ENCODE peak calls at places on chromosome 7, in seven cellular contexts. I, O, V, E, G, U and D are unnamed samples. For H3K4me1, the result is how much of the 10 kb centered on the place peaks cover.

GRCh38 chr7:153642989-153643388 is 409.2 kb upstream of the DPP6 start:
- DNase-seq in I (no peak), O (no peak), V (no peak), E (no peak), G (no peak), U (no peak), D (no peak)

GRCh38 chr7:143884978-143885559 is 16.9 kb downstream of the TCAF1 start:
- DNase-seq in I (no peak), O (no peak), V (peak), E (no peak), G (no peak), U (peak), D (peak)

GRCh38 chr7:114720725-114721124 is 201.2 kb upstream of the MDFIC start:
- DNase-seq in I (no peak), O (no peak), V (no peak), E (no peak), G (no peak), U (peak), D (peak)

GRCh38 chr7:99201027-99201426 is 6.9 kb downstream of the KPNA7 start:
- DNase-seq in I (no peak), O (no peak), V (no peak), E (no peak), G (no peak), U (peak), D (peak)

GRCh38 chr7:127897704-127898454 is 133.4 kb downstream of the LRRC4 start:
- DNase-seq in I (no peak), O (no peak), V (no peak), E (no peak), G (no peak), U (no peak), D (peak)

GRCh38 chr7:128923411-128923800 is 12.9 kb upstream of the KCP start:
- DNase-seq in I (no peak), O (no peak), V (no peak), E (no peak), G (no peak), U (no peak), D (no peak)

GRCh38 chr7:98493379-98493778 is 92.5 kb upstream of the BAIAP2L1 start:
- DNase-seq in I (no peak), O (no peak), V (no peak), E (no peak), G (no peak), U (no peak), D (no peak)

GRCh38 chr7:125727215-125727614 is 797.6 kb upstream of the POT1 start:
- DNase-seq in I (no peak), O (no peak), V (no peak), E (no peak), G (no peak), U (no peak), D (no peak)

GRCh38 chr7:99386584-99387238 is 12.2 kb downstream of the ARPC1B start:
- DNase-seq in I (no peak), O (no peak), V (no peak), E (peak), G (no peak), U (peak), D (peak)

GRCh38 chr7:80869821-80870751 is 48.8 kb downstream of the SEMA3C start:
- DNase-seq in I (no peak), O (no peak), V (no peak), E (no peak), G (no peak), U (no peak), D (no peak)

GRCh38 chr7:17289074-17289665 is 9.3 kb upstream of the AHR start:
- DNase-seq in I (no peak), O (no peak), V (no peak), E (no peak), G (no peak), U (peak), D (peak)

GRCh38 chr7:118575393-118575948 is 351.0 kb downstream of the ANKRD7 start:
- DNase-seq in I (no peak), O (no peak), V (no peak), E (no peak), G (no peak), U (no peak), D (no peak)

GRCh38 chr7:36895112-36895511 is 170.8 kb upstream of the AOAH start:
- DNase-seq in I (no peak), O (no peak), V (no peak), E (no peak), G (no peak), U (peak), D (no peak)

GRCh38 chr7:76060842-76061241 is 12.9 kb downstream of the MDH2 start:
- DNase-seq in I (no peak), O (no peak), V (no peak), E (no peak), G (peak), U (no peak), D (no peak)

GRCh38 chr7:96800824-96801223 is 91.2 kb upstream of the SEM1 start:
- DNase-seq in I (no peak), O (no peak), V (no peak), E (no peak), G (no peak), U (no peak), D (no peak)

GRCh38 chr7:2138146-2138765 is 94.5 kb downstream of the MAD1L1 start:
- DNase-seq in I (peak), O (no peak), V (no peak), E (no peak), G (no peak), U (no peak), D (no peak)

GRCh38 chr7:50349963-50350944 is 45.7 kb downstream of the IKZF1 start:
- DNase-seq in I (peak), O (peak), V (no peak), E (no peak), G (no peak), U (no peak), D (no peak)

DNA sequence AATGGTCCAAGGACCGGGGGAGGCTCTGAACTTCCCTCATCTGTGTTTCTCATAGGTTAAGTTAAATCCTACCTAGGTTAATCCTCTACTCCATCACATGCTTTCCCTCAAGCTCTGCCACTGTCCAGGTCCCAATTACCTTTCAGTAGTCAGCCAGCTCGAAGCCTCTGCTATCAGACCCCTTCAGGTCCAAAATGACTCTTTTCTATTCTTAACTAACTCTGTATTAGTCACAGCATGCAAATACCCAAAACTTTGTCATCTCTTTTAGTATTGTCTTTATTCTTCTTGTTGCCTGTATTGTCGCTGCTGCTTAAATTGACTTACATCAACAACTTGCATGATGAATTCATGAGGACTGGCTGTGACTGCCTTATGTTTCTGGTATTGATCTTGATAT is 15.3 kb downstream of the PPP1R17 start:
- DNase-seq in I (no peak), O (no peak), V (no peak), E (no peak), G (no peak), U (no peak), D (no peak)
- H3K4me1 ChIP-seq in I (under half), O (under half), V (under half), E (under half), G (under half), U (under half), D (under half)

GRCh38 chr7:45402480-45403218 is 171.5 kb upstream of the ADCY1 start:
- DNase-seq in I (no peak), O (no peak), V (no peak), E (no peak), G (no peak), U (peak), D (peak)

GRCh38 chr7:45401851-45402250 is 172.3 kb upstream of the ADCY1 start:
- DNase-seq in I (no peak), O (no peak), V (no peak), E (no peak), G (no peak), U (no peak), D (no peak)

GRCh38 chr7:45400680-45401079 is 173.5 kb upstream of the ADCY1 start:
- DNase-seq in I (no peak), O (no peak), V (no peak), E (no peak), G (no peak), U (no peak), D (no peak)

GRCh38 chr7:45399069-45399468 is 175.1 kb upstream of the ADCY1 start:
- DNase-seq in I (no peak), O (no peak), V (no peak), E (no peak), G (no peak), U (no peak), D (no peak)

DNA sequence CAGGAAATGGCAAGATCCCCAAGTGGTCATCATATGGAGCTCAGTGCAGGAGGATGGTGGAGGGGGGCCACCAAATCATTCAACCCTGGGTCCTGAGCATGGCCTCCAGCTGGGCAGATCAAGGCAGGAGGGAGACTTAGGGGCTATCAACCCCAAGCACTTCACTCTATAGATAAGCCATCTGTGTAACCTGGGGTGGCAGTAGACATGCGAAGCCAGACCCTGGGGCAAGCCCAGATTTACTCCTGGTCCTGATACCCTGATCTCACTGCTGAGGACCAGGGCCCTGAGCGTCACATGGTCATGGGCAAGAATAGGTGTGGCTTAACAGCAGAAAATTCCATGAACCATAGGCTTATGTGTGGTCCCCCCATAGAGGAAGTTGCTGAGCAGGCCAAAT is 173.0 kb upstream of the ADCY1 start:
- DNase-seq in I (no peak), O (no peak), V (no peak), E (no peak), G (no peak), U (no peak), D (no peak)
- H3K4me1 ChIP-seq in I (under half), O (under half), V (under half), E (under half), G (under half), U (under half), D (under half)

GRCh38 chr7:116876664-116877442 is 14.5 kb downstream of the CAPZA2 start:
- DNase-seq in I (no peak), O (no peak), V (no peak), E (no peak), G (peak), U (peak), D (no peak)

GRCh38 chr7:116877443-116878217 is 15.2 kb downstream of the CAPZA2 start:
- DNase-seq in I (no peak), O (no peak), V (no peak), E (no peak), G (no peak), U (no peak), D (no peak)

GRCh38 chr7:116871061-116871700 is 8.8 kb downstream of the CAPZA2 start:
- DNase-seq in I (no peak), O (no peak), V (no peak), E (no peak), G (no peak), U (no peak), D (no peak)

GRCh38 chr7:116872026-116872425 is 9.6 kb downstream of the CAPZA2 start:
- DNase-seq in I (no peak), O (no peak), V (no peak), E (no peak), G (no peak), U (peak), D (peak)

GRCh38 chr7:116873619-116874018 is 11.2 kb downstream of the CAPZA2 start:
- DNase-seq in I (no peak), O (no peak), V (no peak), E (no peak), G (no peak), U (no peak), D (no peak)
- H3K4me1 ChIP-seq in I (under half), O (half or more), V (under half), E (under half), G (under half), U (half or more), D (under half)

GRCh38 chr7:120998525-120998924 is 10.0 kb downstream of the CPED1 start:
- DNase-seq in I (no peak), O (no peak), V (no peak), E (no peak), G (no peak), U (no peak), D (no peak)
- H3K4me1 ChIP-seq in I (under half), O (under half), V (under half), E (under half), G (under half), U (under half), D (under half)

GRCh38 chr7:150656047-150656446 is 23.9 kb upstream of the GIMAP6 start:
- DNase-seq in I (no peak), O (no peak), V (no peak), E (no peak), G (no peak), U (no peak), D (no peak)
- H3K4me1 ChIP-seq in I (under half), O (under half), V (under half), E (under half), G (under half), U (under half), D (under half)

DNA sequence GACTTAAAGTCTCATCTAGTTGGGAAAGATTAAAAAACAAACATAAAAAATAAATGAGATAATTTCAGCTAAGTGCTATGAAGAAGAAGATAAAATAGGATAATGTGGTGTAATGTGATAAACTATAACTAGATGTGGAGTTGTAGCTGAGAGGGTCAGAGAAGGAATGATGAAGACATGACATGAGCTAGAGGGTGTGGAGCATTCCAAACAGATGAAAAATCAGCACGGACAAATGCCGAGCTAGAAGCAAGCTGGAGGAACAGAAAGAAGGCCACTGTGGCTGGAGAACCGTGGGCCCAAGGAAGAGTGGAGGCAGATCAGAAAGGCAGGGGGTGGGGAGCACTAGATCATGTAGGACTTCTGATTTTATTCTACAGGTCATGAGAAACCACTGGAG is 70.6 kb downstream of the CDK6 start:
- DNase-seq in I (no peak), O (no peak), V (no peak), E (no peak), G (no peak), U (peak), D (peak)
- H3K4me1 ChIP-seq in I (under half), O (under half), V (under half), E (under half), G (under half), U (under half), D (half or more)

DNA sequence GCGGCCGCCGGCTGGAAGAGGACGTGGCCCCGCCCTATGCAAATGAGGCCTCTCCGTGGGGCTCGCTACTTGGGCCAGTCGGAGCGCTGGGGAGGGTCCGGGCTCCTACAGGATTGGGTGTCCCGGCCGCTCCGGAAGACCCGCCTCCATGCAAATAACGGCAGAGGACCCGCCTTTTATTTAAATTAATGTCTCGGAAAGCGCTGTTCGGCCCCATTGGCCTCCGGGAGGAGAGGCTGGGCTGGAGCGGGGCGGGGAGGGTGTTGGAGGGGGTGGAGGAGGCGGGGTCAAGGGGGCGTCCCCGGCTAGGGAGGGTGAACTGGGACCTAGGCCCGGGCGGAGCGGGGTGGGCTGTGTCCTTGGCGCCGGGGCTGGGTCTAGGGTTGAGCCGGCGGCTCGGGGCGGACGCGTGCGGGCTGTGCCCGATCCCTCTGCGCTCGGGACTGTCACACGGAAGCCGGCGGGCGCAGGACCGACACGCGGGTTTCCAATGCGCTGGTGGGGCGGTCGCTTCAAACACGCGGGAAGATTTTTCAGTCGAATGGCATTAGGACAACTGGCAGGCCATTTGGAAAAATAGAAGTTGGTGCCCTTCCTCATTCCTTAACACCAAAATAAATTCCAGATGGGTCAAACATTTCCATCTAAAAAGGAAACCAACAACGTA is 344 bp upstream of the POLM start:
- DNase-seq in I (peak), O (peak), V (peak), E (peak), G (peak), U (peak), D (peak)
- H3K4me1 ChIP-seq in I (under half), O (under half), V (under half), E (half or more), G (under half), U (under half), D (under half)

GRCh38 chr7:137984181-137985041 is 17.5 kb downstream of the CREB3L2 start:
- DNase-seq in I (no peak), O (no peak), V (no peak), E (no peak), G (no peak), U (no peak), D (no peak)

GRCh38 chr7:137980308-137980707 is 21.6 kb downstream of the CREB3L2 start:
- DNase-seq in I (no peak), O (no peak), V (no peak), E (no peak), G (no peak), U (no peak), D (no peak)

GRCh38 chr7:137981175-137981574 is 20.7 kb downstream of the CREB3L2 start:
- DNase-seq in I (no peak), O (no peak), V (no peak), E (no peak), G (no peak), U (no peak), D (no peak)

GRCh38 chr7:137983308-137984008 is 18.4 kb downstream of the CREB3L2 start:
- DNase-seq in I (no peak), O (no peak), V (no peak), E (no peak), G (peak), U (no peak), D (no peak)

GRCh38 chr7:137981668-137982067 is 20.2 kb downstream of the CREB3L2 start:
- DNase-seq in I (no peak), O (no peak), V (no peak), E (peak), G (no peak), U (no peak), D (no peak)
- H3K4me1 ChIP-seq in I (under half), O (under half), V (under half), E (half or more), G (under half), U (under half), D (half or more)

GRCh38 chr7:140920745-140921144 is 4.0 kb downstream of the BRAF start:
- DNase-seq in I (no peak), O (no peak), V (no peak), E (no peak), G (no peak), U (no peak), D (no peak)

GRCh38 chr7:140922741-140923345 is 1.9 kb downstream of the BRAF start:
- DNase-seq in I (no peak), O (no peak), V (no peak), E (no peak), G (no peak), U (no peak), D (no peak)

GRCh38 chr7:140915948-140916555 is 8.7 kb downstream of the BRAF start:
- DNase-seq in I (no peak), O (no peak), V (no peak), E (no peak), G (no peak), U (no peak), D (no peak)

GRCh38 chr7:140917258-140917657 is 7.5 kb downstream of the BRAF start:
- DNase-seq in I (no peak), O (no peak), V (no peak), E (no peak), G (no peak), U (no peak), D (no peak)

GRCh38 chr7:140918236-140918635 is 6.5 kb downstream of the BRAF start:
- DNase-seq in I (no peak), O (no peak), V (no peak), E (no peak), G (no peak), U (no peak), D (no peak)
- H3K4me1 ChIP-seq in I (under half), O (under half), V (under half), E (under half), G (under half), U (under half), D (under half)

DNA sequence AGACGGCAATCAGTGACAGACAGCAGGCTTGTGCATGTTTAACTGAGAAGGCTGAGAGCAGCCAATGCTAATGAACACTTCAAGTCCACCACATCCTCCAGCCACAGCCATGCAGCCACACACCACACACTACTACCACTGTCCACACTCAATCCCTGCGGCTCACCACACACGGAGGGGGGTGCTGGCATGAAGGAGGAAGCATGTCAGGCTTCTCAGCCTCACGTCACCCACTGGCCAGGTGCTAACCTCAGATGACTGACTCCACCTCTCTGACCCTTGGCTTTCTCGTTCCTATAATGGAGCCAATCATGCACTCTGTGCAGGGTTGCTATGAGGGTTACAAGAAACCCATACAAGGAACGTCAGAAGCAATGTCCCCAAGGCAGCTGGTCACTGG is 165.4 kb upstream of the RNF32 start:
- DNase-seq in I (no peak), O (no peak), V (no peak), E (no peak), G (no peak), U (no peak), D (no peak)
- H3K4me1 ChIP-seq in I (under half), O (under half), V (under half), E (under half), G (under half), U (under half), D (under half)